ENCODE peak calls at places on chromosomes 3 and 15, in ten cellular contexts. N is tibial nerve, X is A549, Y is HepG2, U is H1, H is K562, D is ovary, E is transverse colon, P is suprapubic skin, J is stomach. V is an unnamed sample. For H3K9me3, the result is how much of the 10 kb centered on the place peaks cover.

GRCh38 chr3:49616491-49616941 is 57.6 kb upstream of the APEH start:
- DNase-seq in N (no peak), X (no peak), Y (no peak), U (peak), H (no peak), D (no peak), E (no peak), P (peak), J (no peak), V (no peak)

GRCh38 chr3:1501396-1501795 is 408.6 kb downstream of the CNTN6 start:
- DNase-seq in N (no peak), X (no peak), Y (no peak), U (no peak), H (no peak), D (no peak), E (no peak), P (no peak), J (no peak), V (no peak)

GRCh38 chr3:104005815-104006214 is 1360.9 kb upstream of the ALCAM start:
- DNase-seq in N (no peak), X (no peak), Y (peak), U (no peak), H (no peak), D (no peak), E (no peak), P (no peak), J (no peak), V (no peak)

GRCh38 chr15:67033521-67033920 is 31.9 kb upstream of the SMAD3 start:
- DNase-seq in N (no peak), X (no peak), Y (no peak), U (peak), H (no peak), D (no peak), E (peak), P (no peak), J (no peak), V (no peak)

GRCh38 chr3:170809975-170810357 is 60.0 kb downstream of the RPL22L1 start:
- DNase-seq in N (no peak), X (no peak), Y (no peak), U (no peak), H (no peak), D (no peak), E (no peak), P (no peak), J (no peak), V (no peak)

GRCh38 chr3:37582117-37582516 is 279.6 kb upstream of the CTDSPL start:
- DNase-seq in N (no peak), X (no peak), Y (no peak), U (no peak), H (no peak), D (no peak), E (no peak), P (no peak), J (no peak), V (no peak)

GRCh38 chr3:139506792-139507191 is 30.5 kb upstream of the RBP2 start:
- DNase-seq in N (no peak), X (no peak), Y (peak), U (no peak), H (no peak), D (no peak), E (no peak), P (no peak), J (no peak), V (no peak)

GRCh38 chr3:67804089-67804488 is 149.7 kb upstream of the SUCLG2 start:
- DNase-seq in N (no peak), X (no peak), Y (peak), U (no peak), H (no peak), D (no peak), E (no peak), P (no peak), J (no peak), V (no peak)

GRCh38 chr15:63612300-63612699 is 15.1 kb downstream of the FBXL22 start:
- DNase-seq in N (no peak), X (no peak), Y (no peak), U (no peak), H (no peak), D (no peak), E (no peak), P (no peak), J (no peak), V (no peak)

GRCh38 chr15:39624806-39625205 is 43.9 kb downstream of the THBS1 start:
- DNase-seq in N (peak), X (no peak), Y (peak), U (no peak), H (no peak), D (peak), E (peak), P (no peak), J (peak), V (peak)

GRCh38 chr3:46503194-46503924 is 5.6 kb downstream of the RTP3 start:
- DNase-seq in N (no peak), X (no peak), Y (no peak), U (peak), H (no peak), D (no peak), E (no peak), P (no peak), J (no peak), V (no peak)

GRCh38 chr3:28322464-28322863 is 26.1 kb upstream of the ZCWPW2 start:
- DNase-seq in N (no peak), X (no peak), Y (no peak), U (no peak), H (no peak), D (no peak), E (no peak), P (no peak), J (no peak), V (no peak)

GRCh38 chr3:109440353-109440752 is 103.0 kb upstream of the DPPA4 start:
- DNase-seq in N (no peak), X (no peak), Y (no peak), U (no peak), H (no peak), D (no peak), E (no peak), P (no peak), J (no peak), V (no peak)

GRCh38 chr3:177333535-177334495 is 136.5 kb upstream of the TBL1XR1 start:
- DNase-seq in N (peak), X (no peak), Y (no peak), U (no peak), H (no peak), D (peak), E (no peak), P (no peak), J (no peak), V (no peak)

GRCh38 chr15:55737373-55737772 is 5.6 kb downstream of the PRTG start:
- DNase-seq in N (no peak), X (peak), Y (no peak), U (no peak), H (no peak), D (no peak), E (no peak), P (no peak), J (no peak), V (no peak)

GRCh38 chr3:24451461-24452099 is 43.1 kb downstream of the THRB start:
- DNase-seq in N (no peak), X (peak), Y (peak), U (no peak), H (no peak), D (peak), E (peak), P (no peak), J (no peak), V (no peak)

GRCh38 chr3:42345811-42346210 is 64.6 kb downstream of the LYZL4 start:
- DNase-seq in N (no peak), X (no peak), Y (no peak), U (no peak), H (no peak), D (no peak), E (no peak), P (no peak), J (no peak), V (no peak)

GRCh38 chr3:129616713-129617112 is 10.2 kb upstream of the PLXND1 start:
- DNase-seq in N (no peak), X (no peak), Y (no peak), U (no peak), H (no peak), D (peak), E (no peak), P (no peak), J (no peak), V (peak)

GRCh38 chr3:40088527-40089170 is 220.9 kb upstream of the EIF1B start:
- DNase-seq in N (no peak), X (no peak), Y (no peak), U (no peak), H (no peak), D (no peak), E (no peak), P (no peak), J (no peak), V (no peak)

GRCh38 chr3:57696861-57697321 is 4.0 kb upstream of the DENND6A start:
- DNase-seq in N (no peak), X (no peak), Y (no peak), U (no peak), H (no peak), D (no peak), E (no peak), P (no peak), J (no peak), V (no peak)

GRCh38 chr3:197889204-197889930 is 60.6 kb upstream of the RPL35A start:
- DNase-seq in N (no peak), X (no peak), Y (no peak), U (peak), H (no peak), D (no peak), E (no peak), P (no peak), J (no peak), V (no peak)
- TF ChIP-seq POLR2A in N (no peak), X (no peak), Y (no peak), U (no peak), H (no peak), D (no peak), E (no peak), P (no peak), J (no peak), V (no peak)

GRCh38 chr15:57403532-57403931 is 27.2 kb downstream of the CGNL1 start:
- DNase-seq in N (no peak), X (no peak), Y (no peak), U (no peak), H (no peak), D (no peak), E (no peak), P (no peak), J (no peak), V (no peak)
- TF ChIP-seq EP300 in N (no peak), X (no peak), Y (no peak), U (no peak), H (no peak), D (no peak), E (no peak), P (no peak), J (no peak), V (no peak)

GRCh38 chr15:79919749-79920511 is 23.1 kb upstream of the MTHFS start:
- DNase-seq in N (no peak), X (no peak), Y (no peak), U (no peak), H (no peak), D (no peak), E (no peak), P (no peak), J (no peak), V (no peak)

GRCh38 chr15:79914728-79915127 is 17.9 kb upstream of the MTHFS start:
- DNase-seq in N (no peak), X (no peak), Y (no peak), U (no peak), H (no peak), D (no peak), E (no peak), P (no peak), J (no peak), V (no peak)

GRCh38 chr15:79919090-79919748 is 22.4 kb upstream of the MTHFS start:
- DNase-seq in N (no peak), X (no peak), Y (no peak), U (peak), H (no peak), D (no peak), E (no peak), P (no peak), J (no peak), V (no peak)

GRCh38 chr15:79916424-79916823 is 19.6 kb upstream of the MTHFS start:
- DNase-seq in N (no peak), X (no peak), Y (no peak), U (no peak), H (no peak), D (no peak), E (no peak), P (no peak), J (no peak), V (no peak)

GRCh38 chr15:79918278-79918677 is 21.5 kb upstream of the MTHFS start:
- DNase-seq in N (no peak), X (no peak), Y (no peak), U (peak), H (no peak), D (no peak), E (no peak), P (no peak), J (no peak), V (no peak)
- H3K9me3 ChIP-seq in N (under half), X (half or more), Y (under half), U (under half), H (under half), D (under half), E (half or more), P (half or more), J (half or more), V (under half)

GRCh38 chr3:132723024-132723462 is 834 bp upstream of the NPHP3 start:
- DNase-seq in N (no peak), X (no peak), Y (no peak), U (no peak), H (no peak), D (no peak), E (no peak), P (no peak), J (no peak), V (no peak)
- TF ChIP-seq POLR2A in N (no peak), X (peak), Y (peak), U (peak), H (peak), D (no peak), E (peak), P (peak), J (no peak), V (no peak)

DNA sequence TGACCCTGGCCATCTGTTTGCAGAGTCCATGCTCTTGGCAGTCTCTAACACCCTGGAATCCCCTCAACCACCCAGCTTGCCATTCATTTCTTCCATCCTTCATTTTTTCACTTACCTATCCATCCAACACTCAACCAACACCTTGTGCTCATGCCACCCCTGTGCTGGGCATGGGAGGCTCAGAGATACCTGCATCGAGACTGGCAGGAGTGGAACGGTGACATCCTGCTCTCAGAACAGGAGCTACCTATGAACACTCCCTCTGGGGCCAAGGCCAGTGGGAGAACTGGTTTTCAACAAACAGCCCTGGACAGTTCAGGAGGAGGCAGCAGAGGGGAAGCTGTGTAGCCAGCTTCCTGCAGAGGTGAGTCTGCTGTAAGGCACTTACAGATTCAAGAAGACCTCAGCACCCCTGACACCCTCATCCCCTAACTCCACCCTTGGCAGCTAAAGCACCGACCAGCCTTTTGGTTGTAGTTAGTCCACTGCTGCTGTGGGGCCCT is 19.5 kb upstream of the ATP2B2 start:
- DNase-seq in N (no peak), X (no peak), Y (no peak), U (peak), H (no peak), D (no peak), E (no peak), P (peak), J (peak), V (peak)
- TF ChIP-seq EP300 in N (no peak), X (no peak), Y (no peak), U (no peak), H (no peak), D (no peak), E (no peak), P (no peak), J (no peak), V (no peak)

DNA sequence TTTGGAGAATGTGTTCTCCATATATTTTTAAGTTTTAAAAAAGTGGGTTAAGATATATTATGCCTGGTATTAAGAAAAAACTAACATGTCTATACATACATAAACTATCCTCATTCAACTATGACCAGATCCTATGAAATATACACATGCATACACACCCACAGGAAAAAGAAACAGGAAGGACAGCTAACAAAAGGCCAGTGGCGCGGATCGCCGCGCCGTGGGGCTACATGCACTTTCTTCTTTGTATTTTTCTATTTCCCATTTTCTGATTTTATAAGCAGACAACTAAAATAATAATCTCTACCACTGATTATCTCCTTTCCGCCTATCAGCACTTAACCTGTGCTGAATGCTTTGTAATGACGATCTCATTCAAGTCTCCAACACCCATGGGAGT is 160.1 kb downstream of the OR4M2 start:
- DNase-seq in N (no peak), X (no peak), Y (no peak), U (no peak), H (no peak), D (no peak), E (no peak), P (no peak), J (no peak), V (no peak)
- H3K9me3 ChIP-seq in N (under half), X (under half), Y (under half), U (under half), H (under half), D (under half), E (under half), P (under half), J (under half), V (under half)

V was measured in sigmoid colon.